ENCODE peak calls at places on chromosomes 12 and 14, in five cellular contexts. U is thyroid gland, R is endothelial cell of umbilical vein, B is hepatocyte, D is adrenal gland. F is an unnamed sample. For H3K4me1 and H3K36me3, the result is how much of the 10 kb centered on the place peaks cover.

GRCh38 chr14:24100197-24100981 is 6.3 kb downstream of the PCK2 start:
- DNase-seq in B (no peak), D (no peak), U (no peak), R (no peak), F (no peak)

GRCh38 chr14:61476105-61476736 is 154.8 kb downstream of the PRKCH start:
- DNase-seq in R (no peak), B (no peak), D (no peak), U (no peak), F (no peak)

GRCh38 chr12:25590021-25590721 is 37.1 kb upstream of the LMNTD1 start:
- DNase-seq in R (no peak), B (no peak), U (no peak), D (no peak), F (no peak)

GRCh38 chr12:117671734-117672133 is 297.1 kb downstream of the KSR2 start:
- DNase-seq in U (peak), R (peak), D (no peak), B (peak), F (peak)

GRCh38 chr14:75258079-75258802 is 20.4 kb upstream of the FOS start:
- DNase-seq in D (peak), U (peak), R (no peak), B (peak), F (peak)

GRCh38 chr12:59044791-59045190 is 124.5 kb upstream of the LRIG3 start:
- DNase-seq in D (no peak), B (no peak), R (no peak), U (no peak), F (no peak)

GRCh38 chr12:118606690-118607089 is 230.3 kb downstream of the SUDS3 start:
- DNase-seq in R (no peak), U (no peak), B (no peak), D (no peak), F (no peak)

GRCh38 chr12:5466521-5466960 is 34.6 kb downstream of the NTF3 start:
- DNase-seq in R (no peak), D (no peak), B (no peak), U (no peak), F (no peak)

GRCh38 chr14:20493634-20494033 is 11.7 kb upstream of the RNASE10 start:
- DNase-seq in U (no peak), B (no peak), D (no peak), R (no peak), F (no peak)

GRCh38 chr12:15684896-15685658 is 104.1 kb downstream of the EPS8 start:
- DNase-seq in U (no peak), R (no peak), B (no peak), D (no peak), F (no peak)

GRCh38 chr12:19533567-19533966 is 94.3 kb downstream of the AEBP2 start:
- DNase-seq in U (no peak), D (no peak), R (no peak), B (no peak), F (no peak)

GRCh38 chr12:111267171-111267570 is 101.7 kb downstream of the PHETA1 start:
- DNase-seq in R (no peak), B (no peak), D (no peak), U (no peak), F (peak)

GRCh38 chr14:94466706-94467370 is 9.2 kb downstream of the SERPINA9 start:
- DNase-seq in D (no peak), B (no peak), U (no peak), R (no peak), F (no peak)

GRCh38 chr12:46492471-46493351 is 120.1 kb upstream of the SLC38A2 start:
- DNase-seq in B (peak), R (peak), U (no peak), D (no peak), F (no peak)

GRCh38 chr14:34213332-34213731 is 248.7 kb downstream of the SPTSSA start:
- DNase-seq in D (no peak), R (no peak), B (no peak), U (no peak), F (no peak)

GRCh38 chr14:72888202-72888601 is 5.7 kb downstream of the DPF3 start:
- DNase-seq in B (no peak), D (no peak), R (no peak), U (no peak), F (no peak)

DNA sequence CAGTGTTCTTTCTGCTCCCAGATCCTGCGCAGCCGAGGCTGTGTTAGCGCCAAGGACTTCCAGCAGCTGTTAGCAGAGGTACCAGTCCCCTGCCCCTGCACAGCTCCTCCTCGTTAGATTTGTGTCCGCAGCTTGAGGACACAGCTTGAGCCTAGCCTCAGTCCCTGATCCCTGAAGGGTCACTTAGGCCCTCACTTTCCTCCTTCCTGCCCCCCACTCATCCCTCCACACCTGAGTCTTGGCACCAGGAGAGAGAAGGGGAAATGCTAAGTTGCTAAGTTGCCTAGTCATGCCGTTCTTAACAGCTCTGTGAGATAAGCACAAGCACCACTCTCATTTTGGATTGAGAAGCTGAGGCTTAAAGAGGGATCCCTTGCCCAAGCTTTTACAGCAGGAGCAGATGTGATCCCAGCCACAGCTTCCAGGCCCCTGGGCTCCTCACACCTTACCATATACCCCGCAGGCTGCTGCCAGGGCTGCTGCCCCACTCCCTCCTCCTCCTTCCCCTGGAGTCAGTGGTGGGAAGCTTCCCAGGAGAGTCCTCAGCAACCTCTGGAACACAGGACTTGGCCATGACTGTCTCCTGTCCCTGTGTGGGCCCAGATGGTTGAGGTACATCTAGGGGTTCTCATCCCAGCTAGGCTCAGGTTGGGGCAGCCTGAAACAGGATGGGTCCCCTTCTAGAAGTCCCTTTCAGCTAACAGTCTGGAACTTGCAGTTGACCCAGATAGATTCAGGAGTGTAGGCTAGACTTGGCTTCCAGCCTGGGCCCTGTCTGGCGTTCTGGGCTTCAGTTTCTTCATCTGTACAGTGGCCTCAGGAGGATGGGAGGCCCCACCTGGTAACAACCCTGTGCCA is 975 bp downstream of the OGFOD2 start:
- DNase-seq in D (no peak), U (no peak), B (no peak), R (peak), F (no peak)
- H3K4me1 ChIP-seq in D (under half), U (under half), B (under half), R (under half), F (under half)

DNA sequence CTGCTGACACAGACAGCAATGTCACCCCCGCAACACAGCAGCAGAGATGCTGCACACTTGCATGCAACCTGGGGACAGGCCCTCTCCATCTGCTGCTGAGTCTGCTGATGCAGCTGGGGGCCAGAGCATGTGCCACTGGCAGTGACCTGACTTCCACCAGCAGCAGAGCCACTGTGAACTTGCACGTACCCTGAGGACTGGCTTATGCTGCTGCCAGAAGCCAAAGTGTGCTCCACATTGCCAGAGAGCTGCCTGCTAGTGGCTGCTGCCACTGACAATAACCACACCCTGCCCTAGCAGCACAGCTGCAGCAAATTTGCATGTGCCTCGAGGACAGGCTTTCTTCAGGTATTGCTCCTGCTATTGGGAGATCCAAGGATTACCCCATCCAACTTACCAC is 4.5 kb upstream of the PRR4 start:
- DNase-seq in U (no peak), B (no peak), D (no peak), R (no peak), F (no peak)
- H3K36me3 ChIP-seq in U (under half), B (under half), D (under half), R (under half), F (under half)

DNA sequence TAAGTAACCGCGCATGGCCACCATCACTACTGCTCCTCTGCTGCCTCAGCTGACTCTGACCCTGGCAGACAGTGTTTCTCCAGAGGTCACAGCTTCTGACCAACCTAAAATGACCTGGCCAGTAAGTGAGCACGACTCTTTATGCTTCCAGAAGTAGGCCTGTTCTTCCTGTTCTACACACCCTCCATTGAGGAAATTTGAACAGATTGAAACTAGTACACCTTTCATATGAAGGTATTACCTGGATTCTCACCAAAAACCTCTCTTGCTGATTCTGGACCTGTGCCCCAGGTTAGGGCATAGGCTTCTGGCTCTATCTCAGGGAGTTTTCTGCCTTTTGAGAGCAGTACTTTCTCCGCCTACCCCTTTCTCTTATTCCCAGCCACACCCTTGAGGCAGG is 178.4 kb upstream of the FRMD6 start:
- DNase-seq in R (no peak), U (no peak), B (no peak), D (no peak), F (no peak)
- H3K4me1 ChIP-seq in R (under half), U (under half), B (under half), D (under half), F (under half)

DNA sequence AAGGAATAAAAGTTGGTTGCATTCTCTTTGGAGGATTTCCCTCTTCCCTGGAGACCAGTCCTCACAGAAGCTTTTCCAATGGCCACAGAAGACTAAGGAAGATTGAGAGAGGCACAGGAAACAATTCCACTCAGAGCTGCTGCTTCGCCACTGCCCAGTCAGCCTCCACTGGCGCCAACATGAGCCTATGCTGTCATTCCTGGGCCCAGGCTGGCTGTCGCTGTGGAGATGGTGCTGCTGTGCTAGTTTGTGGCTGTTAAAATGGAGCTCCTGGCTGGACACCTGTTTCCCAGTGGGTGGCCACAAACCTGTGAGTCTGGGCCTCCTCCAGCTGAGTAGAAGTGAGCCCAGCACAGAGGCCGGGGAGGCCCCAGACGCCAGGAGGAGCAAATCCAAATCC is 6.6 kb downstream of the P2RX7 start:
- DNase-seq in D (no peak), B (no peak), U (no peak), R (no peak), F (no peak)
- H3K36me3 ChIP-seq in D (under half), B (under half), U (under half), R (under half), F (under half)

GRCh38 chr12:101768781-101769180 is 29.5 kb upstream of the SYCP3 start:
- DNase-seq in R (no peak), D (no peak), B (no peak), U (no peak), F (no peak)
- H3K4me1 ChIP-seq in R (under half), D (under half), B (under half), U (under half), F (under half)

DNA sequence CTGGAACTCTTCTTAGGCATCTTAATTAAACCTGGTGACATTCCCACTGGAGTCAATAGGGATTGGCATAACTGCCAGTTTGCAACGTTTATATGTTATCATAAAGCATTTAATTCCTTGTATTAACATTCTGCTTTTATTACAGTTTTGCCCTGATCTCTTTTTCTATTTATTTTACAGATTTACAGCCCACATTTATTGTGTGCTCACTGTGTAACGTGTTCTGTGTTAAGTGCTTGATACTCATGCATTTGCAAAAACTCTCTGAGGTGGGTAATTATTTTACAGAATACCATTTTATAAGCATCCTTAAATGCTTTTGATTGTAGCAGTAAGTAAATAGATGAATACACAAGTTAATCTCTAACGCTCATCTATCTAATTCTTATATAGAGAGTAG is 341.5 kb upstream of the FAR2 start:
- DNase-seq in D (no peak), R (no peak), B (no peak), U (no peak), F (no peak)
- H3K36me3 ChIP-seq in D (under half), R (under half), B (under half), U (under half), F (under half)

DNA sequence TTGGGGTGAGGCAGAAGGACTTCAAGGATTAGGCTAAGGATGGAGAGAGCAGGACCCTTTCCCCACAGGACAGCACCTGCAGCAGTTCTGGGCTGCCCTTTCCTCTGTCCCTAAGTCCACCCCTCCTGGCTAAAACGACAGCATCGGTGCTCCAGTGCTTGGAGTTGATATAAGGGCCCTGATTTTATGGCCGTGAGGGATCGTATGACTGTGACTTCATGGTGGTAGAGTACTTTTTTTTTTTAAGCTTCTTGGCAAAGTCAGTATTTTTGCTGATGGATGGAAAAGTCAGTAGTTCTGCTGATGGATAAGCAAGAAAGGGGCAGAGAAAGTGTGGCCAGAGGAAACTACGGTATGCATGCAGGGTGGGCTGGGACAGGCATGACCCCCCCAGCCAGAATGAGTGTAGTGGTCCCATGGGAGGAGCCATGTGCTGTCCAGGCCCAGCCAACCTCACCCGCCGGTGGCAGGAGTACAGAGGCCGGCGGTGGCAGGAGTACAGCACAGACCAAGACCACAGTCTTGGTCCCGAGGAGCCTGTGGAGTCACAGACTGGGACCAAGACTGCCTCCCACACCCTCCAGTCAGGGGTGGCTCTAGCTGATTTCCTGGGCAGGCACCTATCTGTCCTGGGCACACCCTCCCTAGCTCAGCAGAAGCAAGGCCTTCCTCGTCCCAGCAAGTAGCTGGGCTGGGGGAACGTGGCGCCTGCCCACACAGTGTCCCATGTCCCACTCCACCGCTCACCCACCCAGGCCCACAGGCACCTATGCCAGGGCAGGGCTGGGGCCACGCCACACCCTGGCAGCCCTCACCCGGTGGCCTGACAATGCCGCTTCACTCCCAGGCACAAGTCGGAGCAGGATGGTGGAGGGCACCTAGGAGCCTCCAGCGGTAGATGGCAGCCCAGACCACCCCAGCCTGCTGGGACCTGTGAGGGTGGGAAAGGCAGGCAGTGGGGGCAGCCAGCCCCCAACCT is 46.3 kb downstream of the CCDC88C start:
- DNase-seq in B (no peak), D (no peak), R (no peak), U (no peak), F (no peak)
- H3K4me1 ChIP-seq in B (under half), D (under half), R (under half), U (under half), F (under half)

DNA sequence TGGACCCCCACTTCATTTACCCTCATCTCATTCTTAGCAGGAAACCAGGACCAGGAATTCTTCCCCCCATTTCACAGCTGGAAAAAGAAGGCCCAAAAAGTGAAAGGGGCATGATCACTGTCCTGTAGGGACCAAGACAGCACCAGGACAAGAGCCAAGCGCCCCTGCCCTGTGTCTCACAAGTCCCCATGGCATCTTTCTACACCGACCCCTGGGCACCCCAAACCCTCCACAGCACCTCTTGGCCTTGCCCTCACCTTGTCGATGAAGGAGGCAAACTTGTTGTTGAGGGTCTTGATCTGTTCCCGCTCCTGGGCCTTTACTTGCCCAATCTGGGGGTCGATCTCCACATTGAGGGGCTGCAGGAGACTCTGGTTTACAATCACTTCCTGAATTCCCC is 710 bp downstream of the KRT76 start:
- DNase-seq in U (no peak), R (no peak), D (no peak), B (no peak), F (no peak)
- H3K36me3 ChIP-seq in U (under half), R (under half), D (under half), B (under half), F (under half)

GRCh38 chr12:55931780-55932545 is 1.0 kb downstream of the DGKA start:
- DNase-seq in B (peak), R (peak), U (peak), D (no peak), F (peak)

GRCh38 chr12:55932546-55932919 is 1.6 kb downstream of the DGKA start:
- DNase-seq in D (no peak), B (no peak), U (no peak), R (peak), F (no peak)

GRCh38 chr12:55929306-55929791 is 1.6 kb upstream of the DGKA start:
- DNase-seq in D (no peak), B (no peak), R (no peak), U (no peak), F (no peak)

GRCh38 chr12:55931317-55931779 is 386 bp downstream of the DGKA start:
- DNase-seq in B (no peak), R (peak), D (no peak), U (peak), F (no peak)

DNA sequence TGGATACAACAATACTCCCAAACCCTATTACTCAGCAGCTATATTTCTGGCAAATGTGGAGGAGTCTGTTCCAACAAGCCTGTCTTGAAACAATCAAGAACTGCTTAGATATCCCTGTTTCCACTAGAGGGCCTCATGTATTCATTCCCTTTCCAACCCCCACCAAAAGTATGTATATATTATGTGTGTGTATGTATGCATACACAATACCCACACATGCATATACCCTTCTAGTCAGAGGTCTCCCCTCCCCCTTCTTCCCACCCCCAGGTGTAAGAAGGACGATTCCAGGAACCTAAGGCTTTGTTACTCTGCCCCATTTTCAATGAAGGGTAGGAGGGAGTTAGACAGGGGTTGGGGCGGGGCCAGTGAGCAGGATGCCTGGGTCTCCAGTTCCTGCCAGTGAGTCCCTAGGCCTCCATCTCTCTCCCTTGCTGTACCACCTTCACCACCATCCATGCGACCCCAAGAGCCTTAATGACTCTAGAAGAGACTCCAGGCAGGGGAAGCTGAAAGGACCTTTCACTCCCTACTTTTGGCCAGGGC is at the start of gene DGKA:
- DNase-seq in D (no peak), B (peak), R (peak), U (peak), F (no peak)
- H3K4me1 ChIP-seq in D (under half), B (under half), R (under half), U (under half), F (under half)

GRCh38 chr12:57826400-57826799 is 7.9 kb upstream of the AVIL start:
- DNase-seq in B (no peak), U (no peak), R (no peak), D (no peak), F (no peak)

GRCh38 chr12:57825451-57825850 is 6.9 kb upstream of the AVIL start:
- DNase-seq in U (no peak), R (no peak), B (no peak), D (no peak), F (no peak)

GRCh38 chr12:57823131-57823907 is 4.8 kb upstream of the AVIL start:
- DNase-seq in R (no peak), D (no peak), B (no peak), U (no peak), F (no peak)

GRCh38 chr12:57822392-57823130 is 4.0 kb upstream of the AVIL start:
- DNase-seq in R (no peak), U (no peak), B (no peak), D (no peak), F (no peak)

GRCh38 chr12:57823908-57824640 is 5.5 kb upstream of the AVIL start:
- DNase-seq in B (no peak), D (no peak), R (no peak), U (no peak), F (no peak)
- H3K36me3 ChIP-seq in B (under half), D (under half), R (under half), U (half or more), F (under half)